ENCODE peak calls at places on chromosomes 4 and X, in seven cellular contexts. One of them, this sample, is unnamed.

GRCh38 chr4:82706349-82707000 is 92.1 kb downstream of the SCD5 start:
- DNase-seq in fibroblast of lung: peak; percentile 37
- DNase-seq in left ventricle myocardium inferior: no peak
- DNase-seq in pancreas: peak; percentile 64
- DNase-seq in colonic mucosa: no peak
- DNase-seq in cardiac muscle cell: peak; percentile 83
- DNase-seq in esophagus squamous epithelium: no peak
- DNase-seq in this sample: peak; percentile 67

GRCh38 chrX:150683536-150684146 is 9.6 kb upstream of the MTMR1 start:
- DNase-seq in colonic mucosa: no peak
- DNase-seq in cardiac muscle cell: peak; percentile 58
- DNase-seq in left ventricle myocardium inferior: no peak
- DNase-seq in pancreas: no peak
- DNase-seq in fibroblast of lung: peak; percentile 49
- DNase-seq in esophagus squamous epithelium: no peak
- DNase-seq in this sample: peak; percentile 27

GRCh38 chr4:83906561-83906960 is 370.7 kb downstream of the GPAT3 start:
- DNase-seq in colonic mucosa: no peak
- DNase-seq in pancreas: no peak
- DNase-seq in cardiac muscle cell: peak; percentile 52
- DNase-seq in esophagus squamous epithelium: no peak
- DNase-seq in fibroblast of lung: peak; percentile 0
- DNase-seq in left ventricle myocardium inferior: no peak
- DNase-seq in this sample: no peak

GRCh38 chr4:44446801-44447562 is 1.6 kb downstream of the KCTD8 start:
- DNase-seq in left ventricle myocardium inferior: no peak
- DNase-seq in pancreas: no peak
- DNase-seq in colonic mucosa: peak; percentile 16
- DNase-seq in esophagus squamous epithelium: no peak
- DNase-seq in cardiac muscle cell: peak; percentile 0
- DNase-seq in fibroblast of lung: no peak
- DNase-seq in this sample: no peak

GRCh38 chrX:132413459-132413858 is 75.4 kb downstream of the MBNL3 start:
- DNase-seq in colonic mucosa: no peak
- DNase-seq in cardiac muscle cell: no peak
- DNase-seq in left ventricle myocardium inferior: no peak
- DNase-seq in fibroblast of lung: no peak
- DNase-seq in esophagus squamous epithelium: no peak
- DNase-seq in pancreas: no peak
- DNase-seq in this sample: no peak

GRCh38 chr4:159352609-159353008 is 249.7 kb downstream of the RAPGEF2 start:
- DNase-seq in left ventricle myocardium inferior: no peak
- DNase-seq in pancreas: no peak
- DNase-seq in cardiac muscle cell: no peak
- DNase-seq in fibroblast of lung: no peak
- DNase-seq in esophagus squamous epithelium: no peak
- DNase-seq in colonic mucosa: no peak
- DNase-seq in this sample: no peak

GRCh38 chr4:131974730-131975129 is 1174.4 kb upstream of the PCDH10 start:
- DNase-seq in left ventricle myocardium inferior: no peak
- DNase-seq in cardiac muscle cell: peak; percentile 12
- DNase-seq in colonic mucosa: no peak
- DNase-seq in pancreas: no peak
- DNase-seq in fibroblast of lung: peak; percentile 11
- DNase-seq in esophagus squamous epithelium: no peak
- DNase-seq in this sample: no peak

GRCh38 chr4:7506119-7506518 is 71.4 kb upstream of the PSAPL1 start:
- DNase-seq in pancreas: no peak
- DNase-seq in left ventricle myocardium inferior: no peak
- DNase-seq in esophagus squamous epithelium: no peak
- DNase-seq in colonic mucosa: no peak
- DNase-seq in fibroblast of lung: no peak
- DNase-seq in cardiac muscle cell: peak; percentile 12
- DNase-seq in this sample: no peak

GRCh38 chr4:14879643-14880042 is 122.6 kb upstream of the CPEB2 start:
- DNase-seq in colonic mucosa: no peak
- DNase-seq in left ventricle myocardium inferior: no peak
- DNase-seq in cardiac muscle cell: no peak
- DNase-seq in esophagus squamous epithelium: no peak
- DNase-seq in pancreas: no peak
- DNase-seq in fibroblast of lung: no peak
- DNase-seq in this sample: peak; percentile 42

GRCh38 chr4:3255611-3256186 is 6.7 kb downstream of the MSANTD1 start:
- DNase-seq in esophagus squamous epithelium: no peak
- DNase-seq in fibroblast of lung: no peak
- DNase-seq in left ventricle myocardium inferior: peak; percentile 12
- DNase-seq in colonic mucosa: no peak
- DNase-seq in pancreas: no peak
- DNase-seq in cardiac muscle cell: no peak
- DNase-seq in this sample: no peak

GRCh38 chrX:119118780-119119395 is 8.7 kb downstream of the KIAA1210 start:
- DNase-seq in cardiac muscle cell: peak; percentile 54
- DNase-seq in pancreas: no peak
- DNase-seq in fibroblast of lung: peak; percentile 50
- DNase-seq in colonic mucosa: peak; percentile 34
- DNase-seq in esophagus squamous epithelium: no peak
- DNase-seq in left ventricle myocardium inferior: peak; percentile 26
- DNase-seq in this sample: peak; percentile 8

GRCh38 chrX:118727686-118728339 is 407 bp downstream of the IL13RA1 start:
- DNase-seq in fibroblast of lung: peak; percentile 21
- DNase-seq in cardiac muscle cell: peak; percentile 39
- DNase-seq in esophagus squamous epithelium: no peak
- DNase-seq in pancreas: peak; percentile 48
- DNase-seq in left ventricle myocardium inferior: peak; percentile 37
- DNase-seq in colonic mucosa: peak; percentile 40
- DNase-seq in this sample: peak; percentile 18

GRCh38 chr4:27006646-27007045 is 146.0 kb downstream of the STIM2 start:
- DNase-seq in left ventricle myocardium inferior: no peak
- DNase-seq in cardiac muscle cell: no peak
- DNase-seq in pancreas: no peak
- DNase-seq in esophagus squamous epithelium: no peak
- DNase-seq in colonic mucosa: no peak
- DNase-seq in fibroblast of lung: no peak
- DNase-seq in this sample: no peak

GRCh38 chrX:20378291-20378920 is 111.7 kb upstream of the RPS6KA3 start:
- DNase-seq in left ventricle myocardium inferior: no peak
- DNase-seq in esophagus squamous epithelium: no peak
- DNase-seq in pancreas: peak; percentile 2
- DNase-seq in cardiac muscle cell: no peak
- DNase-seq in fibroblast of lung: no peak
- DNase-seq in colonic mucosa: peak; percentile 71
- DNase-seq in this sample: peak; percentile 64

GRCh38 chrX:49995021-49995731 is 72.8 kb downstream of the CLCN5 start:
- DNase-seq in esophagus squamous epithelium: no peak
- DNase-seq in cardiac muscle cell: peak; percentile 77
- DNase-seq in fibroblast of lung: peak; percentile 30
- DNase-seq in pancreas: no peak
- DNase-seq in left ventricle myocardium inferior: no peak
- DNase-seq in colonic mucosa: no peak
- DNase-seq in this sample: peak; percentile 16

GRCh38 chr4:113116414-113117345 is 67.2 kb downstream of the ANK2 start:
- DNase-seq in esophagus squamous epithelium: no peak
- DNase-seq in colonic mucosa: no peak
- DNase-seq in fibroblast of lung: no peak
- DNase-seq in pancreas: peak; percentile 4
- DNase-seq in left ventricle myocardium inferior: no peak
- DNase-seq in cardiac muscle cell: peak; percentile 3
- DNase-seq in this sample: no peak

GRCh38 chr4:38948551-38948950 is 80.9 kb downstream of the FAM114A1 start:
- DNase-seq in cardiac muscle cell: peak; percentile 94
- DNase-seq in colonic mucosa: no peak
- DNase-seq in fibroblast of lung: peak; percentile 97
- DNase-seq in pancreas: no peak
- DNase-seq in left ventricle myocardium inferior: no peak
- DNase-seq in esophagus squamous epithelium: no peak
- DNase-seq in this sample: peak; percentile 76

GRCh38 chr4:182310316-182310715 is 67.1 kb downstream of the TENM3 start:
- DNase-seq in esophagus squamous epithelium: no peak
- DNase-seq in left ventricle myocardium inferior: no peak
- DNase-seq in pancreas: no peak
- DNase-seq in cardiac muscle cell: no peak
- DNase-seq in colonic mucosa: no peak
- DNase-seq in fibroblast of lung: peak; percentile 67
- DNase-seq in this sample: no peak

GRCh38 chrX:31702208-31702607 is 630.4 kb upstream of the FTHL17 start:
- DNase-seq in esophagus squamous epithelium: no peak
- DNase-seq in colonic mucosa: no peak
- DNase-seq in cardiac muscle cell: peak; percentile 6
- DNase-seq in left ventricle myocardium inferior: no peak
- DNase-seq in fibroblast of lung: no peak
- DNase-seq in pancreas: no peak
- DNase-seq in this sample: no peak

GRCh38 chr4:47031713-47032404 is 492 bp downstream of the GABRB1 start:
- DNase-seq in fibroblast of lung: no peak
- DNase-seq in cardiac muscle cell: no peak
- DNase-seq in left ventricle myocardium inferior: no peak
- DNase-seq in esophagus squamous epithelium: no peak
- DNase-seq in colonic mucosa: peak; percentile 19
- DNase-seq in pancreas: no peak
- DNase-seq in this sample: peak; percentile 1

GRCh38 chr4:58113083-58113482 is 1002.9 kb upstream of the IGFBP7 start:
- DNase-seq in colonic mucosa: no peak
- DNase-seq in esophagus squamous epithelium: no peak
- DNase-seq in left ventricle myocardium inferior: no peak
- DNase-seq in fibroblast of lung: no peak
- DNase-seq in pancreas: no peak
- DNase-seq in cardiac muscle cell: no peak
- DNase-seq in this sample: no peak

GRCh38 chrX:2261838-2262678 is 238.7 kb downstream of the DHRSX start:
- DNase-seq in left ventricle myocardium inferior: no peak
- DNase-seq in fibroblast of lung: no peak
- DNase-seq in cardiac muscle cell: no peak
- DNase-seq in colonic mucosa: no peak
- DNase-seq in esophagus squamous epithelium: no peak
- DNase-seq in pancreas: no peak
- DNase-seq in this sample: no peak

GRCh38 chr4:146641762-146642161 is 3.1 kb downstream of the POU4F2 start:
- DNase-seq in colonic mucosa: no peak
- DNase-seq in pancreas: no peak
- DNase-seq in esophagus squamous epithelium: no peak
- DNase-seq in cardiac muscle cell: no peak
- DNase-seq in left ventricle myocardium inferior: no peak
- DNase-seq in fibroblast of lung: no peak
- DNase-seq in this sample: no peak

GRCh38 chr4:185396724-185397402 is at the start of gene ANKRD37:
- DNase-seq in colonic mucosa: peak; percentile 57
- DNase-seq in esophagus squamous epithelium: no peak
- DNase-seq in pancreas: peak; percentile 90
- DNase-seq in fibroblast of lung: peak; percentile 24
- DNase-seq in left ventricle myocardium inferior: peak; percentile 42
- DNase-seq in cardiac muscle cell: peak; percentile 41
- DNase-seq in this sample: peak; percentile 76

GRCh38 chr4:129565214-129565613 is 469.3 kb downstream of the C4orf33 start:
- DNase-seq in esophagus squamous epithelium: no peak
- DNase-seq in cardiac muscle cell: no peak
- DNase-seq in left ventricle myocardium inferior: no peak
- DNase-seq in colonic mucosa: no peak
- DNase-seq in fibroblast of lung: no peak
- DNase-seq in pancreas: no peak
- DNase-seq in this sample: no peak
- H3K27ac ChIP-seq in esophagus squamous epithelium: no peak overlapping the region
- H3K27ac ChIP-seq in cardiac muscle cell: no peak overlapping the region
- H3K27ac ChIP-seq in left ventricle myocardium inferior: no peak overlapping the region
- H3K27ac ChIP-seq in colonic mucosa: no peak overlapping the region
- H3K27ac ChIP-seq in fibroblast of lung: no peak overlapping the region
- H3K27ac ChIP-seq in pancreas: no peak overlapping the region
- H3K27ac ChIP-seq in this sample: no peak overlapping the region

DNA sequence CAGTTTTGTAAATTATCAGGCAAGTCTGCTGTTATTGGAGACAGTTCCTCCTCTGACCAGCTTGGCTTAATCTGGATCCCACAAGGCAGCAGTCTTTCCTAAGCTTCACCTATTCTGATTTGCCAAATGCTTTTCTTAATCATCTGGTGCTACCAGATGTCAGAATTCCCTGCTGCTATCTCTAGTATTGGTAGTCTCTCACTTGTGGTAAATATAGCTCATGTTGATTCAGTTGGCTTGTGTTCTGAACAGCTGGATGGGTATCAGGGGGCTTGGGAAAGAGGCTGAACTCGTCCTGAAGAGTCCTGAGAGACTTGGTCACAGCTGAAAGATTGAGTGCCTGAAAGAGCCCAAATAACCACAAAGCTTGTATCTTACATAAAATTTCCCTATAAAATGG is 103.9 kb upstream of the GPRIN3 start:
- DNase-seq in colonic mucosa: no peak
- DNase-seq in esophagus squamous epithelium: no peak
- DNase-seq in cardiac muscle cell: no peak
- DNase-seq in left ventricle myocardium inferior: no peak
- DNase-seq in fibroblast of lung: no peak
- DNase-seq in pancreas: peak; percentile 53
- DNase-seq in this sample: no peak
- H3K4me3 ChIP-seq in colonic mucosa: no peak overlapping the region
- H3K4me3 ChIP-seq in esophagus squamous epithelium: no peak overlapping the region
- H3K4me3 ChIP-seq in cardiac muscle cell: no peak overlapping the region
- H3K4me3 ChIP-seq in left ventricle myocardium inferior: no peak overlapping the region
- H3K4me3 ChIP-seq in fibroblast of lung: no peak overlapping the region
- H3K4me3 ChIP-seq in pancreas: no peak overlapping the region
- H3K4me3 ChIP-seq in this sample: no peak overlapping the region

GRCh38 chrX:149510386-149510785 is 5.3 kb upstream of the IDS start:
- DNase-seq in cardiac muscle cell: no peak
- DNase-seq in colonic mucosa: no peak
- DNase-seq in pancreas: no peak
- DNase-seq in esophagus squamous epithelium: no peak
- DNase-seq in left ventricle myocardium inferior: no peak
- DNase-seq in fibroblast of lung: no peak
- DNase-seq in this sample: no peak
- TF ChIP-seq CTCF in cardiac muscle cell: peak; percentile 11
- TF ChIP-seq CTCF in colonic mucosa: no peak
- TF ChIP-seq CTCF in pancreas: no peak
- TF ChIP-seq CTCF in esophagus squamous epithelium: no peak
- TF ChIP-seq CTCF in left ventricle myocardium inferior: no peak
- TF ChIP-seq CTCF in fibroblast of lung: no peak
- TF ChIP-seq CTCF in this sample: peak; percentile 9

GRCh38 chrX:11424903-11425674 is 131.9 kb downstream of the AMELX start:
- DNase-seq in pancreas: no peak
- DNase-seq in esophagus squamous epithelium: no peak
- DNase-seq in left ventricle myocardium inferior: no peak
- DNase-seq in fibroblast of lung: no peak
- DNase-seq in colonic mucosa: no peak
- DNase-seq in cardiac muscle cell: no peak
- DNase-seq in this sample: no peak

GRCh38 chrX:11423362-11423818 is 130.2 kb downstream of the AMELX start:
- DNase-seq in colonic mucosa: peak; percentile 25
- DNase-seq in cardiac muscle cell: peak; percentile 80
- DNase-seq in fibroblast of lung: peak; percentile 84
- DNase-seq in left ventricle myocardium inferior: no peak
- DNase-seq in esophagus squamous epithelium: no peak
- DNase-seq in pancreas: no peak
- DNase-seq in this sample: peak; percentile 30

GRCh38 chrX:11422529-11422857 is 129.3 kb downstream of the AMELX start:
- DNase-seq in esophagus squamous epithelium: no peak
- DNase-seq in cardiac muscle cell: no peak
- DNase-seq in left ventricle myocardium inferior: no peak
- DNase-seq in colonic mucosa: no peak
- DNase-seq in fibroblast of lung: no peak
- DNase-seq in pancreas: no peak
- DNase-seq in this sample: no peak

GRCh38 chrX:11421816-11422528 is 128.8 kb downstream of the AMELX start:
- DNase-seq in left ventricle myocardium inferior: no peak
- DNase-seq in esophagus squamous epithelium: no peak
- DNase-seq in colonic mucosa: no peak
- DNase-seq in cardiac muscle cell: no peak
- DNase-seq in fibroblast of lung: no peak
- DNase-seq in pancreas: no peak
- DNase-seq in this sample: no peak

GRCh38 chrX:11423949-11424348 is 130.7 kb downstream of the AMELX start:
- DNase-seq in colonic mucosa: no peak
- DNase-seq in fibroblast of lung: no peak
- DNase-seq in cardiac muscle cell: no peak
- DNase-seq in esophagus squamous epithelium: no peak
- DNase-seq in left ventricle myocardium inferior: no peak
- DNase-seq in pancreas: no peak
- DNase-seq in this sample: no peak
- H3K27ac ChIP-seq in colonic mucosa: no peak overlapping the region
- H3K27ac ChIP-seq in fibroblast of lung: peak overlapping the region; percentile 65
- H3K27ac ChIP-seq in cardiac muscle cell: no peak overlapping the region
- H3K27ac ChIP-seq in esophagus squamous epithelium: peak overlapping the region; percentile 57
- H3K27ac ChIP-seq in left ventricle myocardium inferior: peak overlapping the region; percentile 23
- H3K27ac ChIP-seq in pancreas: no peak overlapping the region
- H3K27ac ChIP-seq in this sample: no peak overlapping the region